ENCODE peak calls at places on chromosomes 13 and 19, in nine cellular contexts. F is HCT116, W is HFF-Myc, N is fibroblast of the aortic adventitia, K is cardiac muscle cell, R is astrocyte of the spinal cord, X is fibroblast of mammary gland, T is bronchial epithelial cell, Y is BJ. P is an unnamed sample.

GRCh38 chr13:99941086-99941485 is 30.5 kb downstream of the ZIC5 start:
- DNase-seq in T (no peak), Y (no peak), K (no peak), N (no peak), W (no peak), F (no peak), R (no peak), X (no peak), P (no peak)

GRCh38 chr13:21124853-21125252 is 51.5 kb downstream of the SKA3 start:
- DNase-seq in W (no peak), X (no peak), R (peak; percentile 58), F (no peak), N (peak; percentile 24), T (peak; percentile 49), K (peak; percentile 61), Y (no peak), P (peak; percentile 84)

GRCh38 chr13:91406619-91407018 is 8.2 kb downstream of the GPC5 start:
- DNase-seq in T (peak; percentile 36), W (peak; percentile 10), X (peak; percentile 54), F (peak; percentile 45), N (peak; percentile 51), Y (no peak), R (peak; percentile 42), K (no peak), P (no peak)

GRCh38 chr19:45753548-45753947 is 15.5 kb downstream of the SIX5 start:
- DNase-seq in K (peak; percentile 57), Y (no peak), W (no peak), F (no peak), R (no peak), T (no peak), N (no peak), X (no peak), P (no peak)

GRCh38 chr13:99528547-99528946 is 27.3 kb downstream of the TM9SF2 start:
- DNase-seq in F (no peak), R (no peak), X (no peak), Y (no peak), T (no peak), K (peak; percentile 43), W (no peak), N (no peak), P (no peak)

GRCh38 chr19:49441210-49441959 is at the start of gene SLC17A7:
- DNase-seq in W (no peak), R (no peak), F (no peak), X (no peak), Y (no peak), N (no peak), K (peak; percentile 68), T (no peak), P (no peak)

GRCh38 chr19:39087907-39088686 is 3.9 kb downstream of the ACP7 start:
- DNase-seq in W (no peak), X (no peak), Y (no peak), K (no peak), R (no peak), T (no peak), F (no peak), N (no peak), P (no peak)

GRCh38 chr13:101360525-101360924 is 55.8 kb downstream of the NALCN start:
- DNase-seq in R (no peak), K (no peak), F (no peak), N (no peak), T (no peak), Y (no peak), W (no peak), X (no peak), P (no peak)

GRCh38 chr19:31356587-31357314 is 7.5 kb upstream of the TSHZ3 start:
- DNase-seq in R (no peak), N (no peak), F (no peak), W (no peak), Y (no peak), T (no peak), X (no peak), K (peak; percentile 54), P (no peak)

GRCh38 chr13:53012707-53013106 is 15.9 kb upstream of the OLFM4 start:
- DNase-seq in X (no peak), N (no peak), F (no peak), K (no peak), R (no peak), Y (no peak), T (no peak), W (no peak), P (no peak)

GRCh38 chr13:96075953-96076543 is 13.9 kb upstream of the HS6ST3 start:
- DNase-seq in X (peak; percentile 25), Y (no peak), N (peak; percentile 52), T (peak; percentile 26), F (no peak), K (peak; percentile 22), W (no peak), R (peak; percentile 27), P (no peak)

GRCh38 chr13:100773429-100773828 is 98.8 kb upstream of the TMTC4 start:
- DNase-seq in F (no peak), X (no peak), R (no peak), T (peak; percentile 33), K (no peak), W (no peak), N (no peak), Y (no peak), P (no peak)

GRCh38 chr13:110054041-110054440 is 252.9 kb downstream of the COL4A1 start:
- DNase-seq in N (no peak), K (no peak), T (no peak), F (no peak), Y (no peak), W (no peak), R (no peak), X (no peak), P (no peak)

GRCh38 chr19:55390461-55390880 is 4.7 kb downstream of the RPL28 start:
- DNase-seq in Y (no peak), T (no peak), N (no peak), X (no peak), F (no peak), K (no peak), W (no peak), R (peak; percentile 37), P (no peak)

GRCh38 chr19:41530761-41531301 is 45.1 kb upstream of the CEACAM21 start:
- DNase-seq in X (peak; percentile 4), K (no peak), T (no peak), W (no peak), R (no peak), Y (no peak), F (no peak), N (no peak), P (no peak)
- H3K4me3 ChIP-seq in X (no peak overlapping the region), K (no peak overlapping the region), T (no peak overlapping the region), W (no peak overlapping the region), R (no peak overlapping the region), Y (no peak overlapping the region), F (no peak overlapping the region), N (no peak overlapping the region), P (no peak overlapping the region)

GRCh38 chr13:107865643-107866006 is 349.7 kb downstream of the LIG4 start:
- DNase-seq in W (no peak), R (peak; percentile 38), X (no peak), N (peak; percentile 8), T (no peak), K (no peak), Y (no peak), F (no peak), P (no peak)
- H3K4me3 ChIP-seq in W (no peak overlapping the region), R (peak overlapping the region; percentile 53), X (no peak overlapping the region), N (peak overlapping the region; percentile 66), T (no peak overlapping the region), K (peak overlapping the region; percentile 58), Y (peak overlapping the region; percentile 40), F (no peak overlapping the region), P (peak overlapping the region; percentile 84)

GRCh38 chr19:3135961-3136683 is at the start of gene GNA15:
- DNase-seq in Y (no peak), X (no peak), F (no peak), R (no peak), W (no peak), N (no peak), T (peak; percentile 76), K (no peak), P (no peak)

GRCh38 chr19:3137139-3137538 is 1.3 kb downstream of the GNA15 start:
- DNase-seq in X (no peak), F (no peak), R (no peak), Y (no peak), T (no peak), W (no peak), K (no peak), N (peak; percentile 71), P (no peak)

GRCh38 chr19:3138268-3138667 is 2.4 kb downstream of the GNA15 start:
- DNase-seq in T (no peak), K (no peak), X (no peak), R (no peak), N (no peak), Y (no peak), W (no peak), F (no peak), P (no peak)

GRCh38 chr19:3133793-3134116 is 2.1 kb upstream of the GNA15 start:
- DNase-seq in T (no peak), K (no peak), F (no peak), X (no peak), W (no peak), R (no peak), Y (no peak), N (no peak), P (no peak)

GRCh38 chr19:3136684-3137055 is 837 bp downstream of the GNA15 start:
- DNase-seq in W (no peak), F (no peak), K (no peak), N (no peak), T (peak; percentile 86), Y (no peak), R (no peak), X (no peak), P (no peak)
- H3K4me3 ChIP-seq in W (no peak overlapping the region), F (no peak overlapping the region), K (no peak overlapping the region), N (no peak overlapping the region), T (peak overlapping the region; percentile 81), Y (no peak overlapping the region), R (no peak overlapping the region), X (no peak overlapping the region), P (no peak overlapping the region)

GRCh38 chr19:36113895-36114762 is 546 bp downstream of the POLR2I start:
- DNase-seq in T (peak; percentile 22), Y (no peak), K (peak; percentile 18), R (no peak), X (peak; percentile 47), N (peak; percentile 31), F (no peak), W (no peak), P (no peak)

GRCh38 chr19:36113425-36113824 is 1.2 kb downstream of the POLR2I start:
- DNase-seq in R (no peak), Y (no peak), K (no peak), X (no peak), W (no peak), N (no peak), F (no peak), T (no peak), P (no peak)

GRCh38 chr19:36114763-36115452 is at the start of gene POLR2I:
- DNase-seq in X (peak; percentile 100), W (peak; percentile 99), R (peak; percentile 100), Y (peak; percentile 99), T (peak; percentile 98), K (peak; percentile 100), F (peak; percentile 99), N (peak; percentile 100), P (peak; percentile 99)

GRCh38 chr19:36115453-36116343 is at the start of gene TBCB:
- DNase-seq in T (no peak), K (peak; percentile 57), X (peak; percentile 31), Y (no peak), R (peak; percentile 42), F (no peak), W (no peak), N (peak; percentile 29), P (no peak)

DNA sequence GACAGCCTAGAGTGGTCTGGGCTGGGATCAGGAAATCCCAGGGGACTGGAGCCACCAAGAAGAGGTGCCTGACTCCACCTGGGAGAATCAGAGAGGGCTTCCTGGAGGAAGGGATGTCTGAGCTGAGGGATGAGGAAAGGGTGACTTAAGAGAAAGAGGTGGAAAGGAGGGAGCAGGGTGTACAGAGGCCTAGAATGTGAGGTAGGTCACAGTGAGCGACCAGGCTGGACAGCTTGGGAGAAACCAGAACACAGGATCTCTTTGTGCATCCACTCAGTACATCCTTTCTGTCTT is 1.0 kb downstream of the TBCB start:
- DNase-seq in N (no peak), X (no peak), T (no peak), K (no peak), Y (no peak), W (no peak), F (no peak), R (no peak), P (no peak)
- H3K4me3 ChIP-seq in N (peak overlapping the region; percentile 82), X (peak overlapping the region; percentile 73), T (peak overlapping the region; percentile 98), K (peak overlapping the region; percentile 73), Y (peak overlapping the region; percentile 81), W (peak overlapping the region; percentile 91), F (peak overlapping the region; percentile 74), R (peak overlapping the region; percentile 76), P (peak overlapping the region; percentile 74)

P was measured in kidney epithelial cell.